ENCODE peak calls at places on chromosomes 5 and 9, in seven cellular contexts. J is psoas muscle; M is fibroblast of gingiva; Y is posterior cingulate gyrus; C is CD8-positive, alpha-beta T cell; R is GM12865; D is iPS DF 6.9. Q is an unnamed sample.

GRCh38 chr5:153964201-153965101 is 74.3 kb downstream of the FAM114A2 start:
- DNase-seq in C (no peak), J (no peak), D (no peak), Y (no peak), R (no peak), M (no peak), Q (no peak)

GRCh38 chr9:135883410-135884089 is 23.8 kb downstream of the CAMSAP1 start:
- DNase-seq in Y (peak; percentile 52), J (no peak), M (no peak), R (no peak), D (no peak), C (no peak), Q (no peak)

GRCh38 chr5:56346717-56347116 is 113.6 kb upstream of the ANKRD55 start:
- DNase-seq in Y (no peak), M (no peak), D (no peak), C (no peak), R (no peak), J (no peak), Q (no peak)

GRCh38 chr9:32378496-32378895 is 5.9 kb upstream of the ACO1 start:
- DNase-seq in Y (no peak), J (no peak), C (peak; percentile 23), R (peak; percentile 79), D (no peak), M (peak; percentile 67), Q (no peak)

GRCh38 chr9:91422832-91423711 is 560 bp downstream of the NFIL3 start:
- DNase-seq in D (no peak), J (peak; percentile 80), C (peak; percentile 71), Y (peak; percentile 53), M (peak; percentile 91), R (peak; percentile 62), Q (peak; percentile 38)

GRCh38 chr5:173238312-173239232 is 3.6 kb upstream of the NKX2-5 start:
- DNase-seq in Y (no peak), M (no peak), C (no peak), J (no peak), R (no peak), D (no peak), Q (no peak)

GRCh38 chr9:99023229-99023628 is 79.5 kb downstream of the COL15A1 start:
- DNase-seq in C (no peak), J (no peak), Y (no peak), M (no peak), R (no peak), D (no peak), Q (no peak)

GRCh38 chr9:109108318-109108717 is 11.4 kb downstream of the TMEM245 start:
- DNase-seq in Y (no peak), R (no peak), M (no peak), C (no peak), D (no peak), J (no peak), Q (no peak)

GRCh38 chr9:20242767-20243166 is 379.5 kb downstream of the MLLT3 start:
- DNase-seq in C (peak; percentile 20), J (no peak), D (no peak), Y (no peak), R (peak; percentile 87), M (no peak), Q (no peak)

GRCh38 chr9:96491079-96491879 is 41.3 kb downstream of the HABP4 start:
- DNase-seq in Y (no peak), C (peak; percentile 49), D (no peak), J (no peak), R (no peak), M (peak; percentile 47), Q (no peak)

GRCh38 chr9:78074385-78075291 is 43.0 kb upstream of the GNAQ start:
- DNase-seq in Y (no peak), C (no peak), J (no peak), D (no peak), M (no peak), R (no peak), Q (no peak)

GRCh38 chr9:104961238-104961637 is 33.3 kb upstream of the ABCA1 start:
- DNase-seq in R (peak; percentile 63), D (peak; percentile 84), M (no peak), C (peak; percentile 55), Y (no peak), J (no peak), Q (peak; percentile 13)

GRCh38 chr5:77423022-77423750 is 68.9 kb downstream of the WDR41 start:
- DNase-seq in J (no peak), C (no peak), R (no peak), D (no peak), Y (no peak), M (peak; percentile 34), Q (no peak)

GRCh38 chr5:88664630-88665029 is 218.4 kb downstream of the MEF2C start:
- DNase-seq in R (no peak), C (no peak), M (no peak), J (no peak), Y (no peak), D (no peak), Q (no peak)

GRCh38 chr5:98308231-98308630 is 465.2 kb upstream of the RGMB start:
- DNase-seq in M (peak; percentile 17), C (no peak), D (no peak), J (no peak), Y (no peak), R (no peak), Q (no peak)

GRCh38 chr5:177304392-177305119 is 957 bp downstream of the PRELID1 start:
- DNase-seq in Y (no peak), M (no peak), J (peak; percentile 45), D (no peak), C (no peak), R (peak; percentile 55), Q (no peak)

GRCh38 chr9:128635266-128636023 is 21.2 kb downstream of the DYNC2I2 start:
- DNase-seq in M (peak; percentile 92), D (peak; percentile 58), Y (peak; percentile 57), J (peak; percentile 91), R (no peak), C (no peak), Q (no peak)

GRCh38 chr9:96665789-96666188 is 10.7 kb upstream of the PRXL2C start:
- DNase-seq in Y (no peak), D (no peak), R (no peak), C (no peak), M (no peak), J (no peak), Q (no peak)

GRCh38 chr5:167802755-167803431 is 488.6 kb upstream of the WWC1 start:
- DNase-seq in Y (no peak), R (no peak), D (peak; percentile 52), C (no peak), J (no peak), M (no peak), Q (no peak)

GRCh38 chr5:98599016-98599415 is 174.4 kb upstream of the RGMB start:
- DNase-seq in D (no peak), R (no peak), J (no peak), C (no peak), M (peak; percentile 44), Y (no peak), Q (no peak)

GRCh38 chr9:117929873-117930272 is 225.7 kb downstream of the TLR4 start:
- DNase-seq in Y (no peak), R (no peak), D (no peak), M (no peak), C (no peak), J (no peak), Q (no peak)

GRCh38 chr9:97873877-97874276 is 20.9 kb downstream of the FOXE1 start:
- DNase-seq in C (no peak), R (no peak), M (no peak), D (no peak), Y (no peak), J (no peak), Q (no peak)

GRCh38 chr5:151023047-151023615 is 2.7 kb downstream of the GPX3 start:
- DNase-seq in Y (no peak), M (peak; percentile 40), J (peak; percentile 92), R (no peak), D (no peak), C (no peak), Q (no peak)

GRCh38 chr5:142320851-142321560 is 3.8 kb downstream of the SPRY4 start:
- DNase-seq in C (no peak), D (no peak), R (no peak), J (no peak), Y (no peak), M (no peak), Q (no peak)

GRCh38 chr5:31186672-31187267 is 6.7 kb upstream of the CDH6 start:
- DNase-seq in D (no peak), Y (no peak), C (no peak), M (peak; percentile 27), J (no peak), R (peak; percentile 28), Q (no peak)

GRCh38 chr9:135492886-135493669 is 7.4 kb upstream of the MRPS2 start:
- DNase-seq in M (no peak), D (no peak), J (no peak), R (no peak), Y (no peak), C (no peak), Q (no peak)

GRCh38 chr9:114373960-114374730 is 13.6 kb downstream of the AKNA start:
- DNase-seq in M (no peak), Y (no peak), D (no peak), R (no peak), C (no peak), J (no peak), Q (no peak)

GRCh38 chr5:148969291-148969690 is 93.6 kb downstream of the SH3TC2 start:
- DNase-seq in M (no peak), Y (no peak), C (no peak), R (no peak), J (no peak), D (no peak), Q (no peak)

GRCh38 chr9:98523231-98523901 is 185.4 kb downstream of the GABBR2 start:
- DNase-seq in R (no peak), M (no peak), D (no peak), J (no peak), Y (no peak), C (no peak), Q (no peak)

GRCh38 chr9:137143459-137143858 is 4.5 kb downstream of the GRIN1 start:
- DNase-seq in C (no peak), D (no peak), M (no peak), Y (no peak), R (no peak), J (no peak), Q (no peak)

GRCh38 chr5:30994170-30994569 is 199.3 kb upstream of the CDH6 start:
- DNase-seq in R (no peak), J (no peak), M (no peak), D (no peak), C (no peak), Y (no peak), Q (no peak)

GRCh38 chr9:82354260-82354659 is 365.7 kb downstream of the SPATA31D1 start:
- DNase-seq in R (no peak), D (no peak), Y (no peak), M (peak; percentile 64), C (no peak), J (no peak), Q (no peak)

GRCh38 chr5:124885490-124885889 is 139.1 kb upstream of the ZNF608 start:
- DNase-seq in R (no peak), Y (no peak), D (no peak), M (no peak), C (no peak), J (no peak), Q (no peak)

GRCh38 chr9:108634164-108634563 is 221.6 kb downstream of the ACTL7B start:
- DNase-seq in J (no peak), Y (no peak), D (no peak), R (no peak), M (peak; percentile 24), C (no peak), Q (no peak)

GRCh38 chr9:128193469-128194096 is 2.2 kb upstream of the CIZ1 start:
- DNase-seq in J (no peak), D (no peak), C (no peak), R (no peak), Y (peak; percentile 28), M (no peak), Q (no peak)

GRCh38 chr9:89311346-89312153 is 555 bp downstream of the CKS2 start:
- DNase-seq in J (no peak), M (no peak), Y (no peak), R (peak; percentile 35), D (no peak), C (no peak), Q (no peak)

GRCh38 chr9:91191443-91192378 is 170.0 kb downstream of the AUH start:
- DNase-seq in M (no peak), Y (no peak), D (no peak), C (no peak), R (peak; percentile 14), J (peak; percentile 55), Q (no peak)

GRCh38 chr5:180720501-180720900 is 19.4 kb downstream of the OR2Y1 start:
- DNase-seq in D (no peak), J (no peak), Y (no peak), R (no peak), M (no peak), C (peak; percentile 31), Q (no peak)

Q was measured in T-helper 17 cell.